ENCODE peak calls at places on chromosome X, in four cellular contexts. V is K562, K is SK-N-SH, L is HepG2. U is an unnamed sample.

GRCh38 chrX:12984629-12985303 is 9.9 kb downstream of the TMSB4X start:
- DNase-seq in V (peak), K (no peak), L (no peak), U (peak)

GRCh38 chrX:47595701-47596655 is 13.7 kb downstream of the TIMP1 start:
- DNase-seq in V (no peak), K (no peak), L (no peak), U (no peak)

GRCh38 chrX:46582964-46583363 is 9.4 kb downstream of the CHST7 start:
- DNase-seq in V (no peak), K (no peak), L (no peak), U (no peak)

GRCh38 chrX:82757614-82758013 is 750.5 kb upstream of the POU3F4 start:
- DNase-seq in V (no peak), K (no peak), L (no peak), U (no peak)

GRCh38 chrX:154411981-154412340 is 622 bp downstream of the TAFAZZIN start:
- DNase-seq in V (peak), K (peak), L (peak), U (no peak)

GRCh38 chrX:3820170-3820569 is 106.7 kb upstream of the PRKX start:
- DNase-seq in V (no peak), K (no peak), L (no peak), U (no peak)

GRCh38 chrX:113828470-113828869 is 755.4 kb upstream of the HTR2C start:
- DNase-seq in V (no peak), K (no peak), L (no peak), U (no peak)

GRCh38 chrX:73855546-73855945 is 292.5 kb downstream of the CHIC1 start:
- DNase-seq in V (peak), K (peak), L (peak), U (peak)

GRCh38 chrX:7088968-7089615 is 58.4 kb upstream of the STS start:
- DNase-seq in V (peak), K (no peak), L (no peak), U (no peak)

GRCh38 chrX:100812216-100813158 is 7.7 kb upstream of the CSTF2 start:
- DNase-seq in V (no peak), K (no peak), L (no peak), U (no peak)

GRCh38 chrX:136762820-136763452 is 17.8 kb downstream of the ARHGEF6 start:
- DNase-seq in V (no peak), K (no peak), L (no peak), U (no peak)

GRCh38 chrX:9234315-9234714 is 200.4 kb upstream of the FAM9B start:
- DNase-seq in V (no peak), K (no peak), L (no peak), U (no peak)

GRCh38 chrX:13140007-13140406 is 95.6 kb upstream of the FAM9C start:
- DNase-seq in V (no peak), K (no peak), L (no peak), U (no peak)

GRCh38 chrX:148930330-148930729 is 429.9 kb downstream of the AFF2 start:
- DNase-seq in V (no peak), K (no peak), L (no peak), U (no peak)

GRCh38 chrX:7983594-7983993 is 56.4 kb upstream of the PNPLA4 start:
- DNase-seq in V (no peak), K (no peak), L (peak), U (no peak)

GRCh38 chrX:46325312-46325877 is 219.8 kb downstream of the ZNF674 start:
- DNase-seq in V (no peak), K (no peak), L (peak), U (peak)

GRCh38 chrX:66005832-66006449 is 33.9 kb downstream of the VSIG4 start:
- DNase-seq in V (peak), K (no peak), L (no peak), U (no peak)

GRCh38 chrX:71525316-71525715 is 7.6 kb upstream of the OGT start:
- DNase-seq in V (no peak), K (no peak), L (no peak), U (no peak)

GRCh38 chrX:16807976-16808542 is 21.8 kb downstream of the TXLNG start:
- DNase-seq in V (peak), K (no peak), L (peak), U (no peak)

GRCh38 chrX:118971552-118971951 is 2.9 kb upstream of the LONRF3 start:
- DNase-seq in V (no peak), K (no peak), L (no peak), U (no peak)

GRCh38 chrX:42085836-42086235 is 162.5 kb upstream of the CASK start:
- DNase-seq in V (no peak), K (no peak), L (no peak), U (peak)

GRCh38 chrX:148700021-148700420 is 199.6 kb downstream of the AFF2 start:
- DNase-seq in V (no peak), K (no peak), L (no peak), U (no peak)

GRCh38 chrX:11781734-11782370 is 23.8 kb downstream of the MSL3 start:
- DNase-seq in V (peak), K (no peak), L (no peak), U (no peak)

GRCh38 chrX:153412746-153413720 is 1.8 kb downstream of the ZFP92 start:
- DNase-seq in V (no peak), K (peak), L (no peak), U (no peak)

GRCh38 chrX:70479197-70479969 is 34.7 kb downstream of the DLG3 start:
- DNase-seq in V (no peak), K (no peak), L (peak), U (no peak)

GRCh38 chrX:94901849-94902248 is 1227.8 kb downstream of the FAM133A start:
- DNase-seq in V (no peak), K (no peak), L (no peak), U (no peak)

GRCh38 chrX:51837926-51838325 is 55.5 kb upstream of the MAGED1 start:
- DNase-seq in V (no peak), K (peak), L (no peak), U (no peak)

GRCh38 chrX:24248042-24248441 is 65.8 kb downstream of the SUPT20HL2 start:
- DNase-seq in V (no peak), K (no peak), L (no peak), U (no peak)

DNA sequence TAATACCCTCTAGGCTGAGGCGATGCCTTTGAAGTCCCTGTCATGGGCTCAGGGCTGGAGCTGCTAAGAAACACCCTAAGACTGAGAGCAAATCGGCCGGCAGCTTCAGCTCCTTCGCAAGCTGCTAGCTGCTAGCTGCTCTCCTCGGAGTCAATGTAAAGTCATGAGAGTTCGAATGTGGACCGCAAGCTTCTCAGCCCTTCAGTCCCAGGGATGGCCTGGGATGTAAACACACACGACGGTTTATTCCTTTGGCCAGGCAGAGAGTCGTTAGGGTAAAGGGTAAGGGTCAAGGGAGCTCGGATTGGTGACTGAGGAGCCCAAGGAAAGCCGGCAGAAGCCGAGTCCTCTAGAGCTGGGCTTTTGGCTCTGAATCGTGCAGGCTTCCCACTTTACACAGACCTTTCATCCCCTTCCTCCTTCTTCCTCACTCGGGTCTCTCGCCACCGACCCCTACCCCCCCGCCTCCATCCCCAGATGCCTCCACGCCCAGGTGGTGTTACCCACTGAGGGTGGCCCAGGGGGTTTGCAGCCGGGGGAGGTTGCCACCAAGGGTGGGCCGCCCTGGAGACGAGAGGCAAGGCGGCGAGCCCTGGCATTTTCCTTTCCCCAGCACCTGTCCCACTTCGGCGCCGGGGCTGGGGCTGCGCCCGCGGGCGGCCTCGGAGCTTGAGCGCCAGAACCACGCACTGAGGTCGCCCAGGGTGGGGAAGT is 3.1 kb upstream of the BCORL1 start:
- DNase-seq in V (no peak), K (no peak), L (no peak), U (no peak)
- TF ChIP-seq ELF1 in V (no peak), K (no peak), L (no peak), U (no peak)

DNA sequence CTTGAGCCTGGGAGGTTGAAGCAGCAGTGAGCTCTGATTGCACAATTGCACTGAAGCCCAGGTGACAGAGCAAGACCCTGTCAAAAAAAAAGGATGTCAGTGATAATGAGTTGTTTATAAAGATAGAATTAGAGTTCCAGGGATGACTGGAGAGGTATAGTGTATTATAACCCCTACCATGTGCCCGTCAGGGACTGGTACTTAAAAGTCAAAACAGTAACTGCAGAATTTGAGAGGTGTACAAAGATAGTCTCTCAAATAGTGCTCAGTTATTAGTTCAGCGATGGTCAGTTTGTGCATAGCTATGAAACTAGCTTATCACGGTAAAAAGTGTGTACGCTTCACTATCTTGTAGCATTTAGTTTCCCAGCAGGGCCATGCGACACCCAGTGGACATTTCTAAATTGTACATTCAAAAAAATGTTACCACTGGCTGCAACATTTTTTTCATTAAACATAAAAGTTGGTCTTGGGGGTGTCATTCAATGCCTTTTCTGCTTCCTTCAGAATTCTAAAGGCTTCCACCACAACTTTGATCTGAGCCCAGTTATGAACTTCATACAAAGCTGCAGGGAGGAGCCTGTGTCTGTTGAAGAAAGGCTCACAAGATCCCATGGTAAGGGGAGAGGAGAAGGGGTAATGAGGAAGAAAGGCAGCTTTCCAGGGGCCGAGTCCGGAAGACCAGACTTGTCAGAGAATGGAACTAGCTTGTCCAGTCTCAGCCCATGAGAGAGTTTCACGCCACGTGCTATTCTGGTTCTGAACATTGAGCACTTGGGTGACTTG is 9.2 kb upstream of the GYG2 start:
- DNase-seq in V (peak), K (peak), L (peak), U (no peak)
- TF ChIP-seq ELF1 in V (no peak), K (no peak), L (no peak), U (no peak)

GRCh38 chrX:130165181-130165702 is 399 bp downstream of the AIFM1 start:
- DNase-seq in V (peak), K (peak), L (peak), U (no peak)
- TF ChIP-seq ELF1 in V (no peak), K (no peak), L (no peak), U (no peak)

DNA sequence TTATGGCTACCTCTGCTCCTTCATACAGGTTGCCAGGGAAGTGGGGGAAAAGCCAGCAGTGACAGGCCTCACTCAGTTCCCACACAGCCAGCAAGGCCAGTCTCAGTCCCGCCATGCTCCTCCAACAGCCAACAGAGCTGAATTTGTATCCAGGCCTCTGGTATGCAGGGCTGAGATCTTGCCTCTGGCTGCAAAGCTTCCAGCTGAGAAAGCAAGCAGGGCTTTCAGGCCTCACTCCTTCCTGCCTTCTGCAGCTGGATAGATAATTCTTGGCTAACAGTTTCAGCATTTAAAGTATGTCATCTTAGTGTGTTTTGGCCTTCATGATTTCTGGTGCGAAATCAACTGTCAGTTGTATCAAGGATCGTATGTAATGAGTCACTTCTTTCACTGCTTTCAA is 103.6 kb downstream of the GNL3L start:
- DNase-seq in V (no peak), K (no peak), L (no peak), U (no peak)
- TF ChIP-seq ELF1 in V (no peak), K (no peak), L (no peak), U (no peak)

GRCh38 chrX:25523574-25523973 is 507.8 kb upstream of the ARX start:
- DNase-seq in V (peak), K (peak), L (peak), U (peak)
- TF ChIP-seq ELF1 in V (no peak), K (no peak), L (no peak), U (no peak)

GRCh38 chrX:150037041-150037440 is 98.8 kb upstream of the EOLA2 start:
- DNase-seq in V (no peak), K (no peak), L (peak), U (no peak)
- TF ChIP-seq ELF1 in V (no peak), K (no peak), L (no peak), U (no peak)

U was measured in HCT116.